ENCODE peak calls at places on chromosomes 11 and 22, in eight cellular contexts. One of them, this sample, is unnamed.

GRCh38 chr11:117042689-117043088 is 55.5 kb downstream of the SIK3 start:
- DNase-seq in pons: no peak
- DNase-seq in T-cell: no peak
- DNase-seq in HT1080: no peak
- DNase-seq in heart right ventricle: no peak
- DNase-seq in NCI-H446: no peak
- DNase-seq in nephron progenitor cell: no peak
- DNase-seq in HCT116: no peak
- DNase-seq in this sample: no peak

GRCh38 chr11:63763506-63764200 is 4.9 kb downstream of the ZFTA start:
- DNase-seq in pons: no peak
- DNase-seq in T-cell: no peak
- DNase-seq in HT1080: no peak
- DNase-seq in heart right ventricle: peak; percentile 32
- DNase-seq in NCI-H446: no peak
- DNase-seq in nephron progenitor cell: peak; percentile 65
- DNase-seq in HCT116: no peak
- DNase-seq in this sample: no peak

GRCh38 chr22:29716814-29717213 is 3.0 kb upstream of the CABP7 start:
- DNase-seq in pons: peak; percentile 94
- DNase-seq in T-cell: no peak
- DNase-seq in HT1080: peak; percentile 55
- DNase-seq in heart right ventricle: peak; percentile 56
- DNase-seq in NCI-H446: peak; percentile 34
- DNase-seq in nephron progenitor cell: peak; percentile 92
- DNase-seq in HCT116: peak; percentile 24
- DNase-seq in this sample: no peak

GRCh38 chr22:28976588-28976987 is 85.0 kb downstream of the C22orf31 start:
- DNase-seq in pons: no peak
- DNase-seq in T-cell: no peak
- DNase-seq in HT1080: peak; percentile 78
- DNase-seq in heart right ventricle: no peak
- DNase-seq in NCI-H446: no peak
- DNase-seq in nephron progenitor cell: no peak
- DNase-seq in HCT116: peak; percentile 56
- DNase-seq in this sample: no peak

GRCh38 chr11:126333142-126333541 is 22.3 kb upstream of the ST3GAL4 start:
- DNase-seq in pons: no peak
- DNase-seq in T-cell: no peak
- DNase-seq in HT1080: no peak
- DNase-seq in heart right ventricle: no peak
- DNase-seq in NCI-H446: peak; percentile 60
- DNase-seq in nephron progenitor cell: no peak
- DNase-seq in HCT116: no peak
- DNase-seq in this sample: no peak

GRCh38 chr11:10414659-10415058 is 40.4 kb upstream of the AMPD3 start:
- DNase-seq in pons: peak; percentile 54
- DNase-seq in T-cell: no peak
- DNase-seq in HT1080: peak; percentile 47
- DNase-seq in heart right ventricle: peak; percentile 24
- DNase-seq in NCI-H446: no peak
- DNase-seq in nephron progenitor cell: no peak
- DNase-seq in HCT116: no peak
- DNase-seq in this sample: no peak

GRCh38 chr22:26849575-26849974 is 192.2 kb downstream of the MIAT start:
- DNase-seq in pons: no peak
- DNase-seq in T-cell: no peak
- DNase-seq in HT1080: no peak
- DNase-seq in heart right ventricle: no peak
- DNase-seq in NCI-H446: no peak
- DNase-seq in nephron progenitor cell: no peak
- DNase-seq in HCT116: no peak
- DNase-seq in this sample: no peak

GRCh38 chr11:8442301-8442700 is 151.7 kb downstream of the STK33 start:
- DNase-seq in pons: peak; percentile 11
- DNase-seq in T-cell: no peak
- DNase-seq in HT1080: peak; percentile 2
- DNase-seq in heart right ventricle: no peak
- DNase-seq in NCI-H446: peak; percentile 90
- DNase-seq in nephron progenitor cell: no peak
- DNase-seq in HCT116: no peak
- DNase-seq in this sample: no peak

GRCh38 chr11:2142762-2143202 is 3.6 kb upstream of the IGF2 start:
- DNase-seq in pons: no peak
- DNase-seq in T-cell: no peak
- DNase-seq in HT1080: no peak
- DNase-seq in heart right ventricle: no peak
- DNase-seq in NCI-H446: no peak
- DNase-seq in nephron progenitor cell: no peak
- DNase-seq in HCT116: no peak
- DNase-seq in this sample: no peak

GRCh38 chr22:18024276-18024939 is at the start of gene MICAL3:
- DNase-seq in pons: no peak
- DNase-seq in T-cell: peak; percentile 38
- DNase-seq in HT1080: peak; percentile 61
- DNase-seq in heart right ventricle: no peak
- DNase-seq in NCI-H446: peak; percentile 83
- DNase-seq in nephron progenitor cell: peak; percentile 80
- DNase-seq in HCT116: peak; percentile 34
- DNase-seq in this sample: peak; percentile 63